ENCODE peak calls at places on chromosomes 3 and 15, in nine cellular contexts. E is T-helper 1 cell; P is AG10803; Y is stimulated activated CD4-positive, alpha-beta T cell treated with anti-CD3 and anti-CD28 coated beads, Interleukin-4, amount 100 ng/mL, for 24 hours; T is activated gamma-delta T cell treated with Interleukin-2 at 50 U/mL for 16 hours; M is MM.1S; O is lower lobe of right lung; U is SJSA1; W is AG09319. V is an unnamed sample.

GRCh38 chr3:42213417-42213816 is 52.6 kb downstream of the CCK start:
- DNase-seq in E (no peak), P (no peak), Y (no peak), T (peak; percentile 17), M (peak; percentile 21), O (no peak), U (no peak), W (no peak), V (no peak)

GRCh38 chr3:187737401-187738088 is 7.7 kb downstream of the BCL6 start:
- DNase-seq in E (no peak), P (peak; percentile 66), Y (peak; percentile 45), T (peak; percentile 52), M (no peak), O (peak; percentile 88), U (peak; percentile 52), W (no peak), V (peak; percentile 53)

GRCh38 chr3:76570436-76571057 is 469.4 kb upstream of the ROBO2 start:
- DNase-seq in E (no peak), P (peak; percentile 17), Y (no peak), T (no peak), M (peak; percentile 34), O (no peak), U (no peak), W (no peak), V (no peak)

GRCh38 chr3:134369231-134369741 is 5.0 kb downstream of the AMOTL2 start:
- DNase-seq in E (no peak), P (peak; percentile 77), Y (no peak), T (no peak), M (no peak), O (no peak), U (peak; percentile 83), W (no peak), V (no peak)

GRCh38 chr3:72265250-72265649 is 480.3 kb upstream of the PROK2 start:
- DNase-seq in E (no peak), P (peak; percentile 47), Y (no peak), T (no peak), M (no peak), O (no peak), U (no peak), W (no peak), V (no peak)

GRCh38 chr3:184687363-184688049 is 24.4 kb downstream of the MAGEF1 start:
- DNase-seq in E (no peak), P (no peak), Y (no peak), T (no peak), M (no peak), O (no peak), U (no peak), W (no peak), V (peak; percentile 54)

GRCh38 chr3:102400142-102400541 is 34.7 kb upstream of the ZPLD1 start:
- DNase-seq in E (no peak), P (peak; percentile 1), Y (no peak), T (no peak), M (no peak), O (no peak), U (no peak), W (no peak), V (no peak)

GRCh38 chr3:69433016-69433937 is 47.4 kb upstream of the FRMD4B start:
- DNase-seq in E (no peak), P (no peak), Y (no peak), T (no peak), M (peak; percentile 22), O (no peak), U (no peak), W (no peak), V (no peak)

GRCh38 chr15:25863067-25863967 is at the start of gene ATP10A:
- DNase-seq in E (peak; percentile 46), P (peak; percentile 66), Y (peak; percentile 56), T (peak; percentile 11), M (no peak), O (peak; percentile 62), U (peak; percentile 65), W (no peak), V (no peak)

GRCh38 chr15:41104234-41104633 is 11.8 kb downstream of the INO80 start:
- DNase-seq in E (no peak), P (peak; percentile 34), Y (no peak), T (no peak), M (no peak), O (no peak), U (no peak), W (peak; percentile 63), V (no peak)

GRCh38 chr15:90382305-90382704 is 5.7 kb upstream of the IQGAP1 start:
- DNase-seq in E (no peak), P (no peak), Y (no peak), T (no peak), M (no peak), O (no peak), U (no peak), W (no peak), V (no peak)

GRCh38 chr3:177894021-177894690 is 642.1 kb upstream of the KCNMB2 start:
- DNase-seq in E (no peak), P (no peak), Y (no peak), T (no peak), M (no peak), O (no peak), U (no peak), W (no peak), V (no peak)

GRCh38 chr3:27960133-27960532 is 238.0 kb upstream of the EOMES start:
- DNase-seq in E (no peak), P (peak; percentile 69), Y (no peak), T (no peak), M (no peak), O (no peak), U (no peak), W (peak; percentile 12), V (no peak)

GRCh38 chr15:92601940-92602593 is 53.5 kb downstream of the FAM174B start:
- DNase-seq in E (no peak), P (no peak), Y (no peak), T (no peak), M (no peak), O (no peak), U (no peak), W (no peak), V (no peak)

GRCh38 chr3:167030059-167030458 is 350.0 kb downstream of the ZBBX start:
- DNase-seq in E (no peak), P (no peak), Y (no peak), T (no peak), M (peak; percentile 9), O (no peak), U (no peak), W (no peak), V (no peak)

GRCh38 chr3:159761377-159761776 is 227.3 kb upstream of the IL12A start:
- DNase-seq in E (no peak), P (peak; percentile 65), Y (no peak), T (no peak), M (no peak), O (no peak), U (no peak), W (no peak), V (no peak)

GRCh38 chr3:135231646-135232625 is 436.9 kb downstream of the EPHB1 start:
- DNase-seq in E (no peak), P (no peak), Y (no peak), T (no peak), M (no peak), O (no peak), U (no peak), W (no peak), V (no peak)

GRCh38 chr3:120153294-120153693 is 59.0 kb upstream of the GSK3B start:
- DNase-seq in E (no peak), P (peak; percentile 88), Y (no peak), T (no peak), M (no peak), O (no peak), U (no peak), W (peak; percentile 66), V (no peak)

GRCh38 chr15:100835626-100836025 is 44.0 kb upstream of the ALDH1A3 start:
- DNase-seq in E (no peak), P (no peak), Y (no peak), T (no peak), M (no peak), O (no peak), U (no peak), W (no peak), V (no peak)

GRCh38 chr15:52503788-52504496 is 24.7 kb downstream of the MYO5A start:
- DNase-seq in E (no peak), P (no peak), Y (no peak), T (no peak), M (peak; percentile 76), O (no peak), U (no peak), W (no peak), V (no peak)

GRCh38 chr15:89377842-89378698 is 43.4 kb upstream of the POLG start:
- DNase-seq in E (no peak), P (no peak), Y (no peak), T (no peak), M (no peak), O (no peak), U (no peak), W (no peak), V (no peak)